ENCODE peak calls at places on chromosomes 13 and 19, in ten cellular contexts. One of them, this sample, is unnamed.

GRCh38 chr13:43561081-43561480 is 225.7 kb downstream of the ENOX1 start:
- DNase-seq in SJCRH30: no peak
- DNase-seq in cardiac septum: no peak
- DNase-seq in AG09319: no peak
- DNase-seq in stimulated activated naive CD4-positive, alpha-beta T cell treated with Interleukin-2 at 50 U/mL for 16 hours: no peak
- DNase-seq in HFF-Myc: no peak
- DNase-seq in NCI-H774: no peak
- DNase-seq in AG08395: no peak
- DNase-seq in foreskin fibroblast: no peak
- DNase-seq in GM04504: no peak
- DNase-seq in this sample: no peak

GRCh38 chr13:49629196-49629938 is 1.1 kb downstream of the ARL11 start:
- DNase-seq in SJCRH30: no peak
- DNase-seq in cardiac septum: no peak
- DNase-seq in AG09319: no peak
- DNase-seq in stimulated activated naive CD4-positive, alpha-beta T cell treated with Interleukin-2 at 50 U/mL for 16 hours: no peak
- DNase-seq in HFF-Myc: no peak
- DNase-seq in NCI-H774: no peak
- DNase-seq in AG08395: no peak
- DNase-seq in foreskin fibroblast: no peak
- DNase-seq in GM04504: no peak
- DNase-seq in this sample: no peak

GRCh38 chr19:15300533-15301194 is 31.7 kb downstream of the BRD4 start:
- DNase-seq in SJCRH30: no peak
- DNase-seq in cardiac septum: no peak
- DNase-seq in AG09319: peak
- DNase-seq in stimulated activated naive CD4-positive, alpha-beta T cell treated with Interleukin-2 at 50 U/mL for 16 hours: peak
- DNase-seq in HFF-Myc: no peak
- DNase-seq in NCI-H774: no peak
- DNase-seq in AG08395: peak
- DNase-seq in foreskin fibroblast: peak
- DNase-seq in GM04504: peak
- DNase-seq in this sample: no peak

GRCh38 chr13:25990801-25991200 is 61.0 kb downstream of the SHISA2 start:
- DNase-seq in SJCRH30: no peak
- DNase-seq in cardiac septum: no peak
- DNase-seq in AG09319: no peak
- DNase-seq in stimulated activated naive CD4-positive, alpha-beta T cell treated with Interleukin-2 at 50 U/mL for 16 hours: no peak
- DNase-seq in HFF-Myc: no peak
- DNase-seq in NCI-H774: no peak
- DNase-seq in AG08395: no peak
- DNase-seq in foreskin fibroblast: peak
- DNase-seq in GM04504: no peak
- DNase-seq in this sample: no peak

GRCh38 chr13:27636624-27637288 is 15.1 kb downstream of the POLR1D start:
- DNase-seq in SJCRH30: peak
- DNase-seq in cardiac septum: no peak
- DNase-seq in AG09319: no peak
- DNase-seq in stimulated activated naive CD4-positive, alpha-beta T cell treated with Interleukin-2 at 50 U/mL for 16 hours: no peak
- DNase-seq in HFF-Myc: no peak
- DNase-seq in NCI-H774: no peak
- DNase-seq in AG08395: no peak
- DNase-seq in foreskin fibroblast: no peak
- DNase-seq in GM04504: no peak
- DNase-seq in this sample: no peak

GRCh38 chr13:111636271-111636670 is 315.8 kb downstream of the TEX29 start:
- DNase-seq in SJCRH30: no peak
- DNase-seq in cardiac septum: no peak
- DNase-seq in AG09319: no peak
- DNase-seq in stimulated activated naive CD4-positive, alpha-beta T cell treated with Interleukin-2 at 50 U/mL for 16 hours: no peak
- DNase-seq in HFF-Myc: no peak
- DNase-seq in NCI-H774: no peak
- DNase-seq in AG08395: no peak
- DNase-seq in foreskin fibroblast: no peak
- DNase-seq in GM04504: no peak
- DNase-seq in this sample: no peak

GRCh38 chr19:57227461-57227860 is 3.4 kb upstream of the AURKC start:
- DNase-seq in SJCRH30: no peak
- DNase-seq in cardiac septum: no peak
- DNase-seq in AG09319: no peak
- DNase-seq in stimulated activated naive CD4-positive, alpha-beta T cell treated with Interleukin-2 at 50 U/mL for 16 hours: no peak
- DNase-seq in HFF-Myc: no peak
- DNase-seq in NCI-H774: no peak
- DNase-seq in AG08395: no peak
- DNase-seq in foreskin fibroblast: no peak
- DNase-seq in GM04504: no peak
- DNase-seq in this sample: no peak

GRCh38 chr13:105139380-105140285 is 1395.8 kb downstream of the EFNB2 start:
- DNase-seq in SJCRH30: no peak
- DNase-seq in cardiac septum: peak
- DNase-seq in AG09319: no peak
- DNase-seq in stimulated activated naive CD4-positive, alpha-beta T cell treated with Interleukin-2 at 50 U/mL for 16 hours: peak
- DNase-seq in HFF-Myc: no peak
- DNase-seq in NCI-H774: peak
- DNase-seq in AG08395: peak
- DNase-seq in foreskin fibroblast: no peak
- DNase-seq in GM04504: no peak
- DNase-seq in this sample: peak

GRCh38 chr13:110592670-110593069 is 22.7 kb upstream of the NAXD start:
- DNase-seq in SJCRH30: no peak
- DNase-seq in cardiac septum: no peak
- DNase-seq in AG09319: no peak
- DNase-seq in stimulated activated naive CD4-positive, alpha-beta T cell treated with Interleukin-2 at 50 U/mL for 16 hours: no peak
- DNase-seq in HFF-Myc: no peak
- DNase-seq in NCI-H774: no peak
- DNase-seq in AG08395: peak
- DNase-seq in foreskin fibroblast: no peak
- DNase-seq in GM04504: no peak
- DNase-seq in this sample: no peak

GRCh38 chr19:8107301-8107903 is 42.0 kb downstream of the FBN3 start:
- DNase-seq in SJCRH30: no peak
- DNase-seq in cardiac septum: no peak
- DNase-seq in AG09319: no peak
- DNase-seq in stimulated activated naive CD4-positive, alpha-beta T cell treated with Interleukin-2 at 50 U/mL for 16 hours: no peak
- DNase-seq in HFF-Myc: no peak
- DNase-seq in NCI-H774: no peak
- DNase-seq in AG08395: no peak
- DNase-seq in foreskin fibroblast: no peak
- DNase-seq in GM04504: no peak
- DNase-seq in this sample: no peak

GRCh38 chr13:41995946-41996345 is 35.0 kb upstream of the VWA8 start:
- DNase-seq in SJCRH30: no peak
- DNase-seq in cardiac septum: no peak
- DNase-seq in AG09319: no peak
- DNase-seq in stimulated activated naive CD4-positive, alpha-beta T cell treated with Interleukin-2 at 50 U/mL for 16 hours: no peak
- DNase-seq in HFF-Myc: no peak
- DNase-seq in NCI-H774: no peak
- DNase-seq in AG08395: no peak
- DNase-seq in foreskin fibroblast: peak
- DNase-seq in GM04504: no peak
- DNase-seq in this sample: no peak

GRCh38 chr19:10420444-10421239 is at the start of gene PDE4A:
- DNase-seq in SJCRH30: peak
- DNase-seq in cardiac septum: no peak
- DNase-seq in AG09319: no peak
- DNase-seq in stimulated activated naive CD4-positive, alpha-beta T cell treated with Interleukin-2 at 50 U/mL for 16 hours: peak
- DNase-seq in HFF-Myc: no peak
- DNase-seq in NCI-H774: no peak
- DNase-seq in AG08395: peak
- DNase-seq in foreskin fibroblast: peak
- DNase-seq in GM04504: no peak
- DNase-seq in this sample: no peak

GRCh38 chr19:15251010-15251748 is 18.9 kb upstream of the EPHX3 start:
- DNase-seq in SJCRH30: peak
- DNase-seq in cardiac septum: no peak
- DNase-seq in AG09319: no peak
- DNase-seq in stimulated activated naive CD4-positive, alpha-beta T cell treated with Interleukin-2 at 50 U/mL for 16 hours: no peak
- DNase-seq in HFF-Myc: no peak
- DNase-seq in NCI-H774: no peak
- DNase-seq in AG08395: peak
- DNase-seq in foreskin fibroblast: peak
- DNase-seq in GM04504: peak
- DNase-seq in this sample: no peak

GRCh38 chr13:39485314-39485700 is 117.7 kb downstream of the LHFPL6 start:
- DNase-seq in SJCRH30: no peak
- DNase-seq in cardiac septum: no peak
- DNase-seq in AG09319: no peak
- DNase-seq in stimulated activated naive CD4-positive, alpha-beta T cell treated with Interleukin-2 at 50 U/mL for 16 hours: no peak
- DNase-seq in HFF-Myc: no peak
- DNase-seq in NCI-H774: no peak
- DNase-seq in AG08395: no peak
- DNase-seq in foreskin fibroblast: no peak
- DNase-seq in GM04504: no peak
- DNase-seq in this sample: no peak

GRCh38 chr13:95676100-95676774 is 702 bp upstream of the DNAJC3 start:
- DNase-seq in SJCRH30: peak
- DNase-seq in cardiac septum: no peak
- DNase-seq in AG09319: no peak
- DNase-seq in stimulated activated naive CD4-positive, alpha-beta T cell treated with Interleukin-2 at 50 U/mL for 16 hours: peak
- DNase-seq in HFF-Myc: no peak
- DNase-seq in NCI-H774: no peak
- DNase-seq in AG08395: peak
- DNase-seq in foreskin fibroblast: peak
- DNase-seq in GM04504: peak
- DNase-seq in this sample: no peak

GRCh38 chr13:114142640-114143490 is 10.4 kb upstream of the RASA3 start:
- DNase-seq in SJCRH30: peak
- DNase-seq in cardiac septum: no peak
- DNase-seq in AG09319: no peak
- DNase-seq in stimulated activated naive CD4-positive, alpha-beta T cell treated with Interleukin-2 at 50 U/mL for 16 hours: peak
- DNase-seq in HFF-Myc: no peak
- DNase-seq in NCI-H774: peak
- DNase-seq in AG08395: no peak
- DNase-seq in foreskin fibroblast: no peak
- DNase-seq in GM04504: no peak
- DNase-seq in this sample: peak

GRCh38 chr13:50441141-50441540 is 402.4 kb downstream of the DLEU7 start:
- DNase-seq in SJCRH30: no peak
- DNase-seq in cardiac septum: no peak
- DNase-seq in AG09319: no peak
- DNase-seq in stimulated activated naive CD4-positive, alpha-beta T cell treated with Interleukin-2 at 50 U/mL for 16 hours: no peak
- DNase-seq in HFF-Myc: no peak
- DNase-seq in NCI-H774: no peak
- DNase-seq in AG08395: no peak
- DNase-seq in foreskin fibroblast: peak
- DNase-seq in GM04504: no peak
- DNase-seq in this sample: no peak

GRCh38 chr13:100668408-100668807 is 6.2 kb downstream of the TMTC4 start:
- DNase-seq in SJCRH30: no peak
- DNase-seq in cardiac septum: no peak
- DNase-seq in AG09319: no peak
- DNase-seq in stimulated activated naive CD4-positive, alpha-beta T cell treated with Interleukin-2 at 50 U/mL for 16 hours: no peak
- DNase-seq in HFF-Myc: no peak
- DNase-seq in NCI-H774: no peak
- DNase-seq in AG08395: peak
- DNase-seq in foreskin fibroblast: peak
- DNase-seq in GM04504: no peak
- DNase-seq in this sample: no peak

GRCh38 chr19:38265213-38265861 is 964 bp downstream of the SPINT2 start:
- DNase-seq in SJCRH30: no peak
- DNase-seq in cardiac septum: no peak
- DNase-seq in AG09319: no peak
- DNase-seq in stimulated activated naive CD4-positive, alpha-beta T cell treated with Interleukin-2 at 50 U/mL for 16 hours: no peak
- DNase-seq in HFF-Myc: no peak
- DNase-seq in NCI-H774: no peak
- DNase-seq in AG08395: no peak
- DNase-seq in foreskin fibroblast: no peak
- DNase-seq in GM04504: no peak
- DNase-seq in this sample: no peak

GRCh38 chr19:33292595-33293254 is 9.6 kb downstream of the CEBPA start:
- DNase-seq in SJCRH30: peak
- DNase-seq in cardiac septum: no peak
- DNase-seq in AG09319: no peak
- DNase-seq in stimulated activated naive CD4-positive, alpha-beta T cell treated with Interleukin-2 at 50 U/mL for 16 hours: no peak
- DNase-seq in HFF-Myc: no peak
- DNase-seq in NCI-H774: no peak
- DNase-seq in AG08395: peak
- DNase-seq in foreskin fibroblast: peak
- DNase-seq in GM04504: peak
- DNase-seq in this sample: no peak

GRCh38 chr13:111206148-111206547 is 91.0 kb downstream of the ARHGEF7 start:
- DNase-seq in SJCRH30: no peak
- DNase-seq in cardiac septum: no peak
- DNase-seq in AG09319: no peak
- DNase-seq in stimulated activated naive CD4-positive, alpha-beta T cell treated with Interleukin-2 at 50 U/mL for 16 hours: no peak
- DNase-seq in HFF-Myc: no peak
- DNase-seq in NCI-H774: no peak
- DNase-seq in AG08395: no peak
- DNase-seq in foreskin fibroblast: peak
- DNase-seq in GM04504: no peak
- DNase-seq in this sample: no peak

GRCh38 chr13:94859812-94860210 is 147.5 kb upstream of the SOX21 start:
- DNase-seq in SJCRH30: no peak
- DNase-seq in cardiac septum: no peak
- DNase-seq in AG09319: no peak
- DNase-seq in stimulated activated naive CD4-positive, alpha-beta T cell treated with Interleukin-2 at 50 U/mL for 16 hours: no peak
- DNase-seq in HFF-Myc: no peak
- DNase-seq in NCI-H774: no peak
- DNase-seq in AG08395: no peak
- DNase-seq in foreskin fibroblast: no peak
- DNase-seq in GM04504: no peak
- DNase-seq in this sample: no peak

GRCh38 chr19:42088471-42089190 is 12.7 kb downstream of the ZNF574 start:
- DNase-seq in SJCRH30: no peak
- DNase-seq in cardiac septum: no peak
- DNase-seq in AG09319: peak
- DNase-seq in stimulated activated naive CD4-positive, alpha-beta T cell treated with Interleukin-2 at 50 U/mL for 16 hours: no peak
- DNase-seq in HFF-Myc: no peak
- DNase-seq in NCI-H774: no peak
- DNase-seq in AG08395: peak
- DNase-seq in foreskin fibroblast: peak
- DNase-seq in GM04504: peak
- DNase-seq in this sample: no peak

GRCh38 chr13:36124236-36124822 is 6.9 kb downstream of the DCLK1 start:
- DNase-seq in SJCRH30: no peak
- DNase-seq in cardiac septum: no peak
- DNase-seq in AG09319: peak
- DNase-seq in stimulated activated naive CD4-positive, alpha-beta T cell treated with Interleukin-2 at 50 U/mL for 16 hours: no peak
- DNase-seq in HFF-Myc: no peak
- DNase-seq in NCI-H774: no peak
- DNase-seq in AG08395: peak
- DNase-seq in foreskin fibroblast: peak
- DNase-seq in GM04504: peak
- DNase-seq in this sample: no peak

GRCh38 chr19:46374526-46375475 is 27.9 kb downstream of the PPP5C start:
- DNase-seq in SJCRH30: no peak
- DNase-seq in cardiac septum: peak
- DNase-seq in AG09319: no peak
- DNase-seq in stimulated activated naive CD4-positive, alpha-beta T cell treated with Interleukin-2 at 50 U/mL for 16 hours: no peak
- DNase-seq in HFF-Myc: no peak
- DNase-seq in NCI-H774: no peak
- DNase-seq in AG08395: no peak
- DNase-seq in foreskin fibroblast: no peak
- DNase-seq in GM04504: no peak
- DNase-seq in this sample: no peak

GRCh38 chr13:106041445-106041844 is 494.0 kb downstream of the EFNB2 start:
- DNase-seq in SJCRH30: no peak
- DNase-seq in cardiac septum: no peak
- DNase-seq in AG09319: no peak
- DNase-seq in stimulated activated naive CD4-positive, alpha-beta T cell treated with Interleukin-2 at 50 U/mL for 16 hours: no peak
- DNase-seq in HFF-Myc: no peak
- DNase-seq in NCI-H774: no peak
- DNase-seq in AG08395: no peak
- DNase-seq in foreskin fibroblast: no peak
- DNase-seq in GM04504: no peak
- DNase-seq in this sample: no peak

GRCh38 chr19:2015611-2015950 is at the start of gene BTBD2:
- DNase-seq in SJCRH30: peak
- DNase-seq in cardiac septum: no peak
- DNase-seq in AG09319: peak
- DNase-seq in stimulated activated naive CD4-positive, alpha-beta T cell treated with Interleukin-2 at 50 U/mL for 16 hours: peak
- DNase-seq in HFF-Myc: no peak
- DNase-seq in NCI-H774: peak
- DNase-seq in AG08395: peak
- DNase-seq in foreskin fibroblast: peak
- DNase-seq in GM04504: peak
- DNase-seq in this sample: peak

GRCh38 chr13:47303626-47304025 is 406.8 kb upstream of the HTR2A start:
- DNase-seq in SJCRH30: no peak
- DNase-seq in cardiac septum: no peak
- DNase-seq in AG09319: no peak
- DNase-seq in stimulated activated naive CD4-positive, alpha-beta T cell treated with Interleukin-2 at 50 U/mL for 16 hours: no peak
- DNase-seq in HFF-Myc: no peak
- DNase-seq in NCI-H774: no peak
- DNase-seq in AG08395: no peak
- DNase-seq in foreskin fibroblast: no peak
- DNase-seq in GM04504: no peak
- DNase-seq in this sample: no peak